ENCODE peak calls at places on chromosomes 3 and 15, in six cellular contexts. T is suprapubic skin, N is H9, J is AG10803, E is Caco-2, F is transverse colon. Y is an unnamed sample.

GRCh38 chr15:63040954-63041353 is 1.6 kb upstream of the TPM1 start:
- DNase-seq in T (no peak), N (no peak), J (no peak), E (no peak), F (no peak), Y (no peak)

GRCh38 chr15:28977377-28978010 is 91.7 kb downstream of the APBA2 start:
- DNase-seq in T (no peak), N (no peak), J (peak), E (no peak), F (no peak), Y (no peak)

GRCh38 chr3:162034368-162034767 is 537.8 kb downstream of the OTOL1 start:
- DNase-seq in T (no peak), N (no peak), J (peak), E (no peak), F (no peak), Y (no peak)

GRCh38 chr3:115986555-115987207 is 363.4 kb downstream of the GAP43 start:
- DNase-seq in T (no peak), N (peak), J (no peak), E (peak), F (no peak), Y (no peak)

GRCh38 chr3:73563896-73564582 is 60.7 kb downstream of the PDZRN3 start:
- DNase-seq in T (no peak), N (no peak), J (peak), E (no peak), F (no peak), Y (no peak)

GRCh38 chr3:27311400-27311799 is 57.8 kb downstream of the NEK10 start:
- DNase-seq in T (no peak), N (peak), J (peak), E (no peak), F (no peak), Y (no peak)

GRCh38 chr3:45819543-45819942 is 22.4 kb downstream of the LZTFL1 start:
- DNase-seq in T (no peak), N (no peak), J (peak), E (no peak), F (no peak), Y (no peak)

GRCh38 chr15:92277776-92278175 is 115.9 kb upstream of the ST8SIA2 start:
- DNase-seq in T (no peak), N (peak), J (peak), E (no peak), F (no peak), Y (no peak)

GRCh38 chr15:86608461-86608860 is 528.8 kb downstream of the AGBL1 start:
- DNase-seq in T (no peak), N (no peak), J (peak), E (no peak), F (no peak), Y (no peak)

GRCh38 chr15:82663186-82663600 is 16.0 kb upstream of the CPEB1 start:
- DNase-seq in T (peak), N (peak), J (peak), E (peak), F (peak), Y (peak)

GRCh38 chr3:18080198-18080689 is 337.8 kb upstream of the TBC1D5 start:
- DNase-seq in T (no peak), N (no peak), J (peak), E (no peak), F (no peak), Y (no peak)

GRCh38 chr3:107643038-107643883 is 120.5 kb downstream of the BBX start:
- DNase-seq in T (no peak), N (no peak), J (no peak), E (no peak), F (no peak), Y (no peak)
- TF ChIP-seq CTCF in T (no peak), N (peak), J (no peak), E (peak), F (no peak), Y (peak)

DNA sequence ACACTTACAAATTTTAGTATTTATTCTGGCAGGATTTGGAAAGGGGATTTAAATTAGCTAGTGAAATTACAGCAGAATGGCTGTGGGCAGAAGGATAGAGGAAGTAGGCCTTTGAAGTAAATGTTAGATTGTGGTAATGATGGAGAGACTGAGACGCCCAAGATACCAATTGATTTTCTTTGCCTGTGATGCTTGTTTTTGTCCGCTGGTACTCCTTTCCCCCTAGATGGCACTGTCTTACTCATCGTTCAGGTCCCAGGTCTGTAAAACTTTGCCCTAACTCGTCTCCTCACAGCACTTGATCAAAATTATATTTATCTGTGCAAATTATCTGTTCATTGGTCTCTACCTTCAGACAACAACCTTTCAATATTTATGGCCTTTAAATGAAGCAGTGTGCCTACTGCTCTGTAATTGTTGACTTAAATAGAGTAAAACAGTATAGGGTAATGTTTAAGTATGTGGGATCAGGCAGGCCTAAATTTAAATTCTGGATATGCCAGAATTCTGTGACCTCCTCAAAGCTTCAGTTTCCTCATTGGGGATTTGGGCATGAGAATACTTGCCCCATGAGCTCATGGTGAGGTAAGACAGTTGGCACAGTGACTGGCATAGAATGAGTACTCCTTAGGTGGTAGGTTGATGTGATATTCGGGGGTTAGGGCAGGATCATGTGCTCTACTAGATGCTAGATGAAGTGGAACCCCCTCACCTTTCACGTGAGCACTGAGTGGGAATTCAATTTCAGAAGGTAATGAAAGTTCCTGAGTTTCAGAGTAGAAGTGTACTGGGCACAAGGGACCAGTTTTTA is 14.7 kb downstream of the ARL8B start:
- DNase-seq in T (no peak), N (peak), J (no peak), E (no peak), F (no peak), Y (no peak)
- TF ChIP-seq CTCF in T (no peak), N (peak), J (peak), E (peak), F (peak), Y (no peak)

DNA sequence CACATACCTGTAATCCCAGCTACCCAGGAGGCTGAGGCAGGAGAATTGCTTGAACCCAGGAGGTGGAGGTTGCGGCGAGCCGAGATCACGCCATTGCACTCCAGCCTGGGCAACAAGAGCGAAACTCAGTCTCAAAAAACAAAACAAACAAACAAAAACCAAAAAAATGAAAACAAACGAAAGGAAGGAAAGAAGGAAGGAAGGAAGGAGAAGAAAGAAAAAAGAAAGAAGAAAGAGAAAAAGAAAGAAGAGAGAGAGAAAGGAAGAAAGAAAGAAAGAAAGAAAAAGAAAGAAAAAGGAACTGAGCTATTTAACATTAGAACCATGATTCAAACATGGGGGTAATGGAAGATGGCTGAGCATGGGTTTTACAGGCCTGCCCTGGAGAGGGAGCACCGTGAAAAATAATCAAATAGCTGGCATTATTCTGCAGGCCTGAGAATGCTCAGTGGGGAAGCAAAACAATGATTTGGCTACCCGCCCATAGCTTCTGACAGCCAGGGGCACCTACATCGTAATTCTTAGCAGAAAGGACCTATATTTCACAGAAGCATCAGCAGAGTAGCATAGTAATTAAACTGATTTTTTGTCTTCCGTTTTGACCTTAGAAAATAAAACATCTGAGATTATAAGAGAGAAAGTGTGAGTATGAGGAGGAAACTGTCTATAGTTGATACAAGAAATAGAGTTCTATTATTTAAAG is 37.7 kb downstream of the BFSP2 start:
- DNase-seq in T (no peak), N (no peak), J (peak), E (no peak), F (no peak), Y (no peak)
- TF ChIP-seq CTCF in T (no peak), N (no peak), J (no peak), E (no peak), F (no peak), Y (no peak)

GRCh38 chr3:54264050-54264449 is 141.7 kb downstream of the CACNA2D3 start:
- DNase-seq in T (no peak), N (no peak), J (no peak), E (no peak), F (no peak), Y (no peak)

GRCh38 chr3:54257114-54257513 is 134.8 kb downstream of the CACNA2D3 start:
- DNase-seq in T (no peak), N (no peak), J (no peak), E (no peak), F (no peak), Y (no peak)

GRCh38 chr3:54262541-54262940 is 140.2 kb downstream of the CACNA2D3 start:
- DNase-seq in T (no peak), N (no peak), J (no peak), E (no peak), F (no peak), Y (no peak)

GRCh38 chr3:54262943-54263342 is 140.6 kb downstream of the CACNA2D3 start:
- DNase-seq in T (no peak), N (no peak), J (no peak), E (no peak), F (no peak), Y (no peak)
- TF ChIP-seq CTCF in T (no peak), N (no peak), J (no peak), E (no peak), F (no peak), Y (no peak)

DNA sequence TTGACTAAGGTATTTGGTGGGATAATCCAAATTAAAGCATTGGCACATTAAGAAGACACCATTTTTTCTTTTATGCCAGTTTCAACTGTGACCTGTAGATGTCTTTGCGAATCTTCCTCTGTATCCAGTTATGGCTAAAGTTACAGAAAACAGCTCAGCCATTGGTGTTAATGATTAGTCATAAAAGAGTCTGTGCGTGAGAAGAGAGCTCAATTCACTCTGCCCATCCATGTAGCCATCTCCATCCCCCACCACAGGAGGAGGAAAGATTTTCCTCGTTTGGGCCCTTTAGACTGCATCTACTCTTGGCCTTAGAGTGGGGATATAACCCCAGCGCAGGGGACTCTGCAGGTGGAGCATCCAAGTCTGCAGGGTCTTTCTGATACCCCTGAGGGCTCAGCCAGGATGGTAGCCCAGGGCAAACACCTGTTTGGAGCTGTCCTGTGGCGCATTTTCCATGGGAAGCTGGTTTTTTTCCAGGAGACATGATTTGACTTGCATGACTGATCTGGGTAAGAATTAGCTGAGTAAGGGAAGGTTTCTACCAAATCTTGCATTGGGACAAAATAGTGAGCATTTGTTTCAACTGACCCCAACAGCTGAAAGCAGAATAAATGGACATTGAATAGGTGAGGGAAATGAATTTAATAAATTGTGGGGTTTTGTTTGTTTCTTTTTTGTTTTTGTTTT is 29.5 kb downstream of the NANOGP8 start:
- DNase-seq in T (no peak), N (no peak), J (no peak), E (no peak), F (no peak), Y (no peak)
- TF ChIP-seq CTCF in T (no peak), N (no peak), J (no peak), E (no peak), F (no peak), Y (no peak)

Y was measured in nephron progenitor cell.